ENCODE peak calls at places on chromosomes 1 and 21, in six cellular contexts. H is stomach, B is HFFc6, R is OCI-LY7, P is brain microvascular endothelial cell, J is HL-60. G is an unnamed sample.

GRCh38 chr1:241499910-241500309 is 19.6 kb downstream of the FH start:
- DNase-seq in R (peak), P (peak), B (peak), H (no peak), J (no peak), G (no peak)

GRCh38 chr1:182069028-182069466 is 7.5 kb upstream of the ZNF648 start:
- DNase-seq in P (no peak), R (peak), H (peak), J (peak), B (peak), G (peak)

GRCh38 chr21:42837421-42838211 is 41.7 kb downstream of the WDR4 start:
- DNase-seq in B (no peak), R (no peak), P (no peak), H (peak), J (no peak), G (peak)

GRCh38 chr21:39037807-39038405 is 145.3 kb downstream of the PSMG1 start:
- DNase-seq in H (no peak), P (no peak), J (no peak), R (no peak), B (peak), G (no peak)

GRCh38 chr1:24897263-24898151 is 32.6 kb downstream of the RUNX3 start:
- DNase-seq in H (peak), P (no peak), R (no peak), J (no peak), B (no peak), G (peak)

GRCh38 chr1:199954701-199955100 is 72.8 kb upstream of the NR5A2 start:
- DNase-seq in B (no peak), R (peak), P (no peak), H (no peak), J (no peak), G (peak)

GRCh38 chr1:53180226-53180625 is 16.4 kb upstream of the CPT2 start:
- DNase-seq in R (no peak), H (no peak), J (no peak), B (no peak), P (peak), G (no peak)

GRCh38 chr1:1358433-1359201 is at the start of gene MXRA8:
- DNase-seq in H (no peak), P (peak), J (no peak), R (no peak), B (peak), G (no peak)

GRCh38 chr1:34770891-34771508 is 10.0 kb upstream of the GJB3 start:
- DNase-seq in P (no peak), B (no peak), J (no peak), H (no peak), R (no peak), G (no peak)

GRCh38 chr1:230747886-230748800 is 955 bp downstream of the CAPN9 start:
- DNase-seq in R (no peak), P (no peak), J (no peak), B (no peak), H (peak), G (no peak)

GRCh38 chr1:39760074-39761008 is 10.8 kb downstream of the OXCT2 start:
- DNase-seq in H (no peak), P (no peak), R (no peak), J (no peak), B (no peak), G (no peak)

GRCh38 chr1:209989525-209989924 is 51.5 kb downstream of the SYT14 start:
- DNase-seq in R (peak), P (no peak), H (no peak), J (no peak), B (peak), G (peak)

GRCh38 chr1:10033359-10033845 is 644 bp downstream of the UBE4B start:
- DNase-seq in B (peak), J (no peak), H (no peak), P (peak), R (peak), G (no peak)

GRCh38 chr1:7940745-7941436 is at the start of gene TNFRSF9:
- DNase-seq in B (no peak), H (peak), P (peak), J (no peak), R (no peak), G (peak)

GRCh38 chr1:36752431-36752830 is 269.7 kb upstream of the CSF3R start:
- DNase-seq in H (no peak), R (no peak), J (no peak), B (no peak), P (no peak), G (no peak)

GRCh38 chr1:160157174-160157573 is 5.8 kb downstream of the ATP1A4 start:
- DNase-seq in J (no peak), R (no peak), B (no peak), P (no peak), H (no peak), G (no peak)

GRCh38 chr1:245153081-245153644 is 1.6 kb upstream of the KIF26B start:
- DNase-seq in B (peak), P (peak), R (peak), H (peak), J (peak), G (peak)

GRCh38 chr1:53046930-53047329 is 15.1 kb upstream of the PODN start:
- DNase-seq in J (no peak), P (peak), R (no peak), H (no peak), B (peak), G (no peak)

GRCh38 chr1:5993553-5994510 is 1.6 kb upstream of the NPHP4 start:
- DNase-seq in H (no peak), B (no peak), P (no peak), J (peak), R (peak), G (peak)

GRCh38 chr21:42862774-42863503 is 16.4 kb downstream of the WDR4 start:
- DNase-seq in H (peak), J (no peak), P (no peak), B (no peak), R (no peak), G (no peak)

GRCh38 chr1:209728466-209728865 is 23.8 kb downstream of the HSD11B1 start:
- DNase-seq in B (no peak), H (no peak), P (no peak), R (no peak), J (no peak), G (no peak)

GRCh38 chr1:25952851-25953401 is 44.9 kb downstream of the PAFAH2 start:
- DNase-seq in R (no peak), H (no peak), B (peak), P (peak), J (no peak), G (no peak)

GRCh38 chr1:173113015-173113741 is 62.4 kb upstream of the TNFSF18 start:
- DNase-seq in B (peak), R (no peak), H (no peak), P (peak), J (no peak), G (no peak)

GRCh38 chr1:244605835-244606234 is 47.1 kb upstream of the DESI2 start:
- DNase-seq in P (no peak), J (no peak), R (no peak), H (no peak), B (no peak), G (no peak)

GRCh38 chr1:150686275-150686674 is 10.7 kb downstream of the GOLPH3L start:
- DNase-seq in B (no peak), R (no peak), J (no peak), H (no peak), P (no peak), G (no peak)

GRCh38 chr1:198088360-198089071 is 68.3 kb upstream of the NEK7 start:
- DNase-seq in B (peak), J (peak), P (peak), H (no peak), R (peak), G (peak)

GRCh38 chr21:41604583-41605041 is 96.7 kb upstream of the TMPRSS2 start:
- DNase-seq in P (no peak), R (no peak), B (no peak), H (no peak), J (no peak), G (no peak)

GRCh38 chr1:33348194-33348593 is 27.3 kb upstream of the A3GALT2 start:
- DNase-seq in B (no peak), R (no peak), H (no peak), P (no peak), J (no peak), G (no peak)

GRCh38 chr1:245946905-245947304 is 560.2 kb downstream of the SMYD3 start:
- DNase-seq in B (no peak), P (no peak), R (no peak), J (no peak), H (no peak), G (no peak)

GRCh38 chr1:2247760-2248126 is 19.6 kb downstream of the SKI start:
- DNase-seq in R (no peak), H (no peak), J (no peak), B (no peak), P (no peak), G (no peak)

GRCh38 chr1:27403065-27403726 is 10.8 kb downstream of the GPR3 start:
- DNase-seq in R (peak), B (peak), H (no peak), J (peak), P (no peak), G (peak)

GRCh38 chr1:109535971-109536491 is 3.6 kb upstream of the GPR61 start:
- DNase-seq in H (no peak), B (no peak), R (no peak), J (no peak), P (no peak), G (peak)

GRCh38 chr1:183374825-183375224 is 43.4 kb downstream of the NMNAT2 start:
- DNase-seq in B (no peak), J (no peak), R (no peak), H (no peak), P (no peak), G (no peak)

GRCh38 chr1:32051706-32052105 is 21.0 kb upstream of the TMEM39B start:
- DNase-seq in H (no peak), P (no peak), R (no peak), J (no peak), B (no peak), G (no peak)

GRCh38 chr1:117582341-117582902 is 23.4 kb upstream of the TENT5C start:
- DNase-seq in B (no peak), R (no peak), H (no peak), J (no peak), P (no peak), G (no peak)

DNA sequence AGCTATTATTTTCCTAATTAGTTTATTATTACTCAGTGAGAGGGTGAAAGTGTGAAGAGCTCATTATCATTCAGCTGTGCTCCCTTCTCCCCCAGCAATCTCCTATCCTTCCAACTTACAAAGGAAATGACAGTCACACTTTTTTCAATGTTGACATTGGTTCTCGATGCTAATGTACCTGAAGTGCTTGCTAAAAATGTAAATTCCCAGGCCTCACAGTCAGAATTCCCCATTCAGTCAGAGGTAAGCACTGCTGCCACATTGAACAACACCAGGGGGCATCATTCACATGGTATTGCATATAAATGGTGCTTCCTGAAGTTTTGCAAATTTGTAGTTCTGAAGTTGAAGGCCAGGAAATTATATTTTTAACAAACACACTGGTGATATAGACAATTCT is 132.7 kb upstream of the FOXD3 start:
- DNase-seq in J (no peak), H (no peak), R (no peak), B (no peak), P (no peak), G (no peak)
- TF ChIP-seq CTCF in J (no peak), H (no peak), R (peak), B (no peak), P (peak), G (peak)

GRCh38 chr1:220321758-220322157 is 49.5 kb upstream of the RAB3GAP2 start:
- DNase-seq in J (no peak), P (no peak), B (no peak), H (no peak), R (no peak), G (no peak)
- TF ChIP-seq CTCF in J (no peak), P (no peak), B (no peak), H (no peak), R (no peak), G (no peak)

GRCh38 chr1:77686784-77687518 is 4.5 kb upstream of the ZZZ3 start:
- DNase-seq in H (no peak), P (no peak), R (no peak), J (no peak), B (no peak), G (no peak)

GRCh38 chr1:77683836-77684148 is 1.3 kb upstream of the ZZZ3 start:
- DNase-seq in R (no peak), B (no peak), P (no peak), J (no peak), H (no peak), G (no peak)

GRCh38 chr1:77683142-77683835 is 831 bp upstream of the ZZZ3 start:
- DNase-seq in P (peak), R (peak), J (peak), B (peak), H (peak), G (peak)

GRCh38 chr1:77688939-77689338 is 6.5 kb upstream of the ZZZ3 start:
- DNase-seq in J (no peak), H (no peak), B (no peak), R (no peak), P (no peak), G (peak)

GRCh38 chr1:77687519-77687906 is 5.1 kb upstream of the ZZZ3 start:
- DNase-seq in B (no peak), R (peak), J (no peak), P (peak), H (no peak), G (no peak)
- TF ChIP-seq CTCF in B (no peak), R (peak), J (no peak), P (peak), H (peak), G (peak)

DNA sequence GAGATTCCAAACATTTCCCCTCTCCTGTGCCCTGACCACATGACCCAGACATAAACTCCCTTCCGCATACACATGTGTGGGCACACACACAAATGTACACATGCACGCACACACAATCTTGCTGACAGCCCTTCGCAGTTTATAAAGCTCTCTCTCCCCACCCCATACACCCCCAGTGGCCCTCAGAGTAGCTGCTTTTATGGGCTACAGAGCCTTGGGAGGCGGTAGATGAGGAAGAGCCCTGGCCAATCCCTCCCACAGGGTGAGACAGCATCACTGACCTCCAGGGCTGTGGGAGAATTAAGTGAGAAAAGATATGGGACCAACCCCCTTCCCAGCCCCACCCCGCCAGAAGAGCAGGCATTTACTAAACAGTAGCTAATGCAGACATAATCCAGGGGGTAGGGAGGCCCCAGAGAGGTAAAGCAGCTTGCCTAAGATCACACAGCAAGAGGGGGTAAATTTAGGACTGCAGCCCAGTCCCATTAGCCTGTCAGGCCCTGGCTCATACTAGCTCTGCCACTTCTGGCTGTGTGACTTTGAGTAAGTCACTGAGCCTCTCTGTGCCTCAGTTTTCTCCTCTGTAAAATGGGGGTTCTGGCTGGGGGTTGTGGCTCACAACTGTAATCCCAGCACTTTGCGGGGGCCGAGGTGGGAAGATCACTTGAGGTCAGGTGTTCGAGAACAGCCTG is 5.1 kb downstream of the SDC3 start:
- DNase-seq in H (no peak), B (no peak), J (no peak), R (no peak), P (no peak), G (no peak)
- TF ChIP-seq CTCF in H (no peak), B (no peak), J (no peak), R (no peak), P (no peak), G (no peak)

GRCh38 chr21:40054403-40054802 is 187.2 kb downstream of the PCP4 start:
- DNase-seq in J (no peak), R (no peak), B (no peak), H (peak), P (no peak), G (no peak)
- TF ChIP-seq CTCF in J (no peak), R (no peak), B (no peak), H (no peak), P (no peak), G (no peak)

G was measured in GM13976.